ENCODE peak calls at places on chromosomes 3 and 15, in four cellular contexts. H, M, T and Z are unnamed samples.

GRCh38 chr3:158711886-158712285 is 20.4 kb downstream of the RARRES1 start:
- DNase-seq in M (no peak), T (no peak), H (no peak), Z (no peak)

GRCh38 chr3:15563190-15563589 is 38.2 kb downstream of the HACL1 start:
- DNase-seq in H (no peak), T (no peak), M (no peak), Z (no peak)

GRCh38 chr15:64931381-64931780 is 19.7 kb downstream of the ANKDD1A start:
- DNase-seq in M (no peak), H (no peak), T (no peak), Z (no peak)

GRCh38 chr3:153624310-153625030 is 462.4 kb downstream of the RAP2B start:
- DNase-seq in H (no peak), T (no peak), M (no peak), Z (no peak)

GRCh38 chr3:151816091-151816604 is 2.2 kb downstream of the AADAC start:
- DNase-seq in T (peak), H (peak), M (no peak), Z (peak)

GRCh38 chr3:23959147-23959900 is 14.2 kb downstream of the NR1D2 start:
- DNase-seq in T (no peak), M (no peak), H (peak), Z (no peak)

GRCh38 chr3:54131026-54131605 is 8.8 kb downstream of the CACNA2D3 start:
- DNase-seq in T (no peak), H (no peak), M (no peak), Z (no peak)

GRCh38 chr15:74333662-74334061 is 33.8 kb downstream of the CYP11A1 start:
- DNase-seq in T (no peak), H (no peak), M (peak), Z (no peak)

GRCh38 chr15:80404719-80405553 is 754 bp downstream of the ARNT2 start:
- DNase-seq in H (peak), T (no peak), M (no peak), Z (peak)

GRCh38 chr3:58462829-58463180 is 29.1 kb upstream of the KCTD6 start:
- DNase-seq in T (no peak), M (no peak), H (no peak), Z (peak)

GRCh38 chr3:72152551-72153476 is 367.9 kb upstream of the PROK2 start:
- DNase-seq in M (peak), H (peak), T (peak), Z (no peak)

GRCh38 chr3:187852842-187853727 is 107.8 kb upstream of the BCL6 start:
- DNase-seq in H (peak), M (no peak), T (no peak), Z (no peak)

GRCh38 chr3:191352014-191352413 is 21.7 kb upstream of the UTS2B start:
- DNase-seq in H (no peak), M (no peak), T (no peak), Z (no peak)

GRCh38 chr15:59570364-59570763 is 41.2 kb upstream of the GCNT3 start:
- DNase-seq in H (peak), M (no peak), T (no peak), Z (no peak)

GRCh38 chr15:72196409-72197044 is 1.1 kb downstream of the GRAMD2A start:
- DNase-seq in M (no peak), H (no peak), T (no peak), Z (no peak)

GRCh38 chr15:53811530-53811929 is 52.1 kb upstream of the WDR72 start:
- DNase-seq in T (no peak), M (no peak), H (peak), Z (peak)

GRCh38 chr3:153404157-153404556 is 242.1 kb downstream of the RAP2B start:
- DNase-seq in M (no peak), T (no peak), H (no peak), Z (no peak)

GRCh38 chr15:98952381-98952803 is 55.2 kb downstream of the PGPEP1L start:
- DNase-seq in T (peak), M (no peak), H (no peak), Z (no peak)

GRCh38 chr3:86702381-86702958 is 288.5 kb downstream of the VGLL3 start:
- DNase-seq in H (no peak), M (no peak), T (no peak), Z (peak)

GRCh38 chr15:62107561-62108110 is 40.9 kb downstream of the C2CD4A start:
- DNase-seq in H (no peak), M (no peak), T (no peak), Z (no peak)

GRCh38 chr15:69074011-69074842 is 59.7 kb downstream of the NOX5 start:
- DNase-seq in M (peak), H (peak), T (peak), Z (peak)
- H3K27ac ChIP-seq in M (peak), H (peak), T (peak), Z (no peak)

DNA sequence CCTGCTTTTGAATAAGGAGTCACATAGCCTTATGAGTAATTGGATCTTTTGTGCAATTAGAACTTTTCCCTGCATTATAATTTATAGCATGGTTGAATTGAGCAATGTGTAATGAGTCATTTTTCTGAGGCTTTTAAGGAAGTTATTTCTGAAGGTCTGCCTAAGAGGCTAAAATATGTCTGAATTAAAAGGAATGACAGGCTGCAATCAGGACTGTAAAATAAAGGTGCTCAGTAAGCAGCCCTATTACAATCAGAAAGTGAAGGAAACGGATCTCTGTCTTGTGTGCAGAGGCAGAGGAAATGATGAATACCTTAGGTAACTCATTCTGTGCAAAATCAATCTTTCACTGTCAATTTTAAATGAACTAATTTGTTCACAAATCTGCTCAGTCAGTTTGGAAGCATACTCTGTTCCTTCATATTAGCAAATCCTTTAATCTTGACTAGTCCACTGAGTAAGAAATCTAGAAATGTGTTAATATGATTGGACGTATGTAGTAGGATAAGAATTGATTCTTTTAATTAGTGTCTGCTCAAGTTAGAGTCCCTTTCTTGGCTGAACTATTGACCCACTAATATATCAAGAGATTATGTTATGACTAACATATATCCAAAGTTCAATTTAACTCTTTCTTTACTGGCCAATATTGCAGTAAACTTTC is 290.1 kb downstream of the ZIC1 start:
- DNase-seq in H (no peak), T (no peak), M (no peak), Z (no peak)
- H3K27ac ChIP-seq in H (no peak), T (no peak), M (no peak), Z (no peak)

GRCh38 chr3:4323246-4324027 is 20.3 kb downstream of the SETMAR start:
- DNase-seq in H (no peak), T (no peak), M (no peak), Z (no peak)

GRCh38 chr3:4314688-4315087 is 11.5 kb downstream of the SETMAR start:
- DNase-seq in T (no peak), M (no peak), H (no peak), Z (no peak)

GRCh38 chr3:4321732-4322131 is 18.6 kb downstream of the SETMAR start:
- DNase-seq in M (no peak), T (no peak), H (no peak), Z (no peak)

GRCh38 chr3:4322635-4323034 is 19.5 kb downstream of the SETMAR start:
- DNase-seq in T (no peak), H (peak), M (no peak), Z (no peak)

DNA sequence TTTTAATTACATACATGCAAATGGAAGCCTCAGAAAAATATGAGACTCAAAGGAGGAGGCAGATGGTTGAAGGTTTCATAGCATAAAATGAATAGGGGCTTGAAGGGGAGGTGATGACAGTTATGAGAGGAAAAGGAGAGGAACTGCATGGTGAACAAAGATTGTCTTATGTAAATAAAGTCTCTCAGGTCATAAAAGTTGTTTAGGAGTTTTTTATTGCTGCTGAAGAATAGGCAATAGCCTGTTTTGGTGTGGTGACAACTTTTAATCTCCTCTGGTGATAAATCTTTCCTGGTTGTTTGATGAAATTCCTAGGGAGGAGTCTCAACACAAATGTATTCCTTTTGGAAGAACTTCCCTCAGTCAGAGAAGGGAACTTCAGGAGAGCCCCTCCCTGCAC is 17.3 kb downstream of the SETMAR start:
- DNase-seq in M (no peak), T (no peak), H (no peak), Z (no peak)
- H3K27ac ChIP-seq in M (no peak), T (no peak), H (no peak), Z (no peak)

GRCh38 chr15:67916051-67916374 is 76.2 kb upstream of the RNU6-1 start:
- DNase-seq in M (no peak), T (no peak), H (no peak), Z (no peak)
- H3K27ac ChIP-seq in M (peak), T (peak), H (peak), Z (no peak)

DNA sequence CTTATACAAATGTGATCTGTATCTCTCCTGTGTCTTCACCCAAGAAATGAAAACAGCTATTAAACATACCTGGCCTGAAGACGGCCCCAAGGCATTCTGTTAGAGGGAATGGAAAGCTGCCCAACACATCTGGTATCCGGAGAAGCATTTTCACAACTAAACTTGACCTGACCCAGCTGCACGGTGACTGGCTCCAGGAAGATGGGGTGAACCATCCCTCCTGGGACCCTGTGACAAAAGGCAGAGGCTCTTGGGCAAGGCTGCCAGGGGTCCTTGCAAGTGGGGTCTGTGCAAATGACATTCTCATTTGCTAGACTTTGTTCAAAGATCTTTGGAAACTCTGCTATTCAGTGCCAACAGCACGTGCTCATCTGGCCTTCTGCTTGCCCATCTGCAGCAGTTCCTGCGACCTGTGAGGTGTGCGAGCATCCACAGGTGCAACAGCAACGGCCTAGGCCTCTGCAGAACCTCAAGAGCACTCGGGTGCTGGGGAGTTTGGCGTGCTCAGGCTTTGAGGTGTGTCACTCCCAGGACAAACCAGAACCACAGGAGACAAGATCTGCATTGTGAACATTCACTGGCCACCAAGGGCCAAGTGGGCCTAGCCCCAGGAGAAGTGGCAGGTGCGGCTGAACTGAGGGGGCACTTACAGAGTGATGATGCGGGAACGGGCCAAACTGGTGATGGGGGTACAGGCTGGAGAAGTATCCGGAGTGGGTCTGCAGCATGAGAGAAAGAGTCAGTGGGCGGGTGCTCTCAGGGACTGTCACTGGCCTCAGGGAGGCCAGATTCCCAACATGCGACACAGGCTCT is 71.8 kb downstream of the SENP2 start:
- DNase-seq in H (no peak), M (no peak), T (no peak), Z (no peak)
- H3K27ac ChIP-seq in H (peak), M (peak), T (peak), Z (no peak)

GRCh38 chr15:68298882-68299381 is 21.4 kb downstream of the FEM1B start:
- DNase-seq in T (no peak), H (no peak), M (no peak), Z (no peak)
- H3K27ac ChIP-seq in T (peak), H (peak), M (peak), Z (no peak)

DNA sequence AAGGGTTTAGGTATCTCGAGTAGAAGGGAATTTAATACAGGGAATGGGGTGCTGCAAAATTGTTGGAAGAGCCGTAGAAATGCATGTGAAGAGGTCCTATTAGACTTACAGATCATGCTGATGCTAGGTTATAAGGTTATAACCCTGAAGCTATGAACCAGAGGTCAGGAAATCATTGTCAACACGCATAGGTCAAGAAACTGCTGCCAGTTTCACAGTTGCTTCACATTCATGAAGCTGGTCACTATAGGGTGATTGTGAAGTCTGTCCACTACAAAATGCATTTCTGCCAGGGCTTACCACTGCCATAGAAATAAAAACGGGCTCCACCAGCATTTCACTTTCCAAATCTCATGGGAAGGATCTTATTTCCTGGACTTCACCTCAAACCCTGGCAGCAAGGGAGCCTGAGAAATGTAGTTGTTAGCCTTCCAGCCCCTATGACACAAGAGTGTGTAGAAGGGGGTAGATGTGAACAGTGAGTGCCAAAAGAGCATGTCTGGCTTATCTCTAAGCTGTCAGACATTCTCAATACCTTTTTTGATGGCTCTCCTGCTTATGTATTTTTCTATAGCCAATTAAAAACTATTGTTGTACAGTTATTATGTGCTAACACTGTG is 148.5 kb upstream of the TSC22D2 start:
- DNase-seq in M (no peak), H (no peak), T (no peak), Z (no peak)
- H3K27ac ChIP-seq in M (no peak), H (peak), T (no peak), Z (no peak)

GRCh38 chr15:91867581-91868026 is 14.1 kb downstream of the SLCO3A1 start:
- DNase-seq in M (peak), T (peak), H (peak), Z (no peak)
- H3K27ac ChIP-seq in M (peak), T (peak), H (peak), Z (no peak)

GRCh38 chr15:69663441-69663840 is 210.8 kb downstream of the RPLP1 start:
- DNase-seq in H (no peak), T (no peak), M (no peak), Z (no peak)

GRCh38 chr15:69661446-69661845 is 208.8 kb downstream of the RPLP1 start:
- DNase-seq in H (no peak), M (no peak), T (no peak), Z (no peak)

GRCh38 chr15:69663982-69664381 is 211.4 kb downstream of the RPLP1 start:
- DNase-seq in M (no peak), T (no peak), H (no peak), Z (no peak)

GRCh38 chr15:69661871-69662667 is 209.5 kb downstream of the RPLP1 start:
- DNase-seq in M (no peak), H (no peak), T (no peak), Z (no peak)

GRCh38 chr15:69662668-69663000 is 210.0 kb downstream of the RPLP1 start:
- DNase-seq in T (no peak), H (no peak), M (no peak), Z (no peak)
- H3K27ac ChIP-seq in T (no peak), H (no peak), M (no peak), Z (no peak)

GRCh38 chr3:123385072-123385471 is 63.8 kb downstream of the ADCY5 start:
- DNase-seq in T (no peak), M (no peak), H (no peak), Z (no peak)

GRCh38 chr3:123385499-123385898 is 63.4 kb downstream of the ADCY5 start:
- DNase-seq in H (no peak), M (no peak), T (no peak), Z (no peak)

GRCh38 chr3:123384256-123384655 is 64.6 kb downstream of the ADCY5 start:
- DNase-seq in M (no peak), H (no peak), T (no peak), Z (no peak)

GRCh38 chr3:123386477-123387040 is 62.3 kb downstream of the ADCY5 start:
- DNase-seq in T (no peak), H (no peak), M (no peak), Z (no peak)

DNA sequence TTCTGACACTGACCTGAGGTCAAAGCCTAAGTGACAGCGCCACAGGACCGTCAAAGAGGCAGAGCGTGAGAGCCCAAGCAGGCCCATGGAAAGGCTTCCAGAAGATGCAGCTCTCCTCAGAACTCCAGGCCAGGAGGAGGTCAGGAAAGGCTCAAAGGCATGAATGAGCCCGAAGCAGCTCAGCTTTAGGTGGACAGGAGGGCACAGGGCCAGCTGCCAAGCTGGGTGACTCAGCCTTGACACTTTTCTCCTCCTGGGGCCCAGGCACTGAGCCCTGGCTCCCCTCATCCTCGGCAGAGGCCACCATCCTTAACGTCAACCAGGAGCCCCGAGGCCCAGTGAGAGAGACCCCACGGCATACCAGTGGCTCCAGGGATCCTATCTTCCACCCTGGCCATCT is 62.9 kb downstream of the ADCY5 start:
- DNase-seq in T (no peak), M (no peak), H (no peak), Z (no peak)
- H3K27ac ChIP-seq in T (peak), M (no peak), H (no peak), Z (no peak)